ENCODE peak calls at places on chromosomes 5 and 9, in nine cellular contexts. S is H9; N is SW480; W is naive thymus-derived CD8-positive, alpha-beta T cell; V is left ventricle myocardium inferior; Y is iPS-NIHi11; P is kidney tubule cell; E is cardiac fibroblast; M is AG04450. X is an unnamed sample.

GRCh38 chr9:136846376-136847064 is 2.7 kb upstream of the PHPT1 start:
- DNase-seq in S (peak; percentile 52), N (no peak), W (no peak), V (no peak), Y (no peak), P (no peak), E (no peak), M (no peak), X (no peak)

GRCh38 chr5:150120617-150121447 is 34.5 kb upstream of the CSF1R start:
- DNase-seq in S (peak; percentile 30), N (no peak), W (no peak), V (no peak), Y (no peak), P (no peak), E (no peak), M (no peak), X (no peak)

GRCh38 chr5:163503106-163504090 is 2.0 kb upstream of the MAT2B start:
- DNase-seq in S (peak; percentile 89), N (peak; percentile 86), W (peak; percentile 45), V (peak; percentile 43), Y (peak; percentile 63), P (peak; percentile 76), E (peak; percentile 90), M (no peak), X (no peak)

GRCh38 chr5:567664-568060 is 43.4 kb upstream of the SLC9A3 start:
- DNase-seq in S (no peak), N (no peak), W (no peak), V (no peak), Y (no peak), P (no peak), E (no peak), M (no peak), X (no peak)

GRCh38 chr9:109796081-109796480 is 16.1 kb downstream of the PALM2AKAP2 start:
- DNase-seq in S (no peak), N (no peak), W (no peak), V (no peak), Y (no peak), P (no peak), E (no peak), M (no peak), X (no peak)

GRCh38 chr9:81237565-81238231 is 451.6 kb downstream of the TLE1 start:
- DNase-seq in S (no peak), N (no peak), W (no peak), V (no peak), Y (no peak), P (no peak), E (no peak), M (no peak), X (no peak)

GRCh38 chr5:176817864-176818377 is 7.6 kb downstream of the UNC5A start:
- DNase-seq in S (peak; percentile 81), N (peak; percentile 74), W (no peak), V (no peak), Y (peak; percentile 86), P (no peak), E (peak; percentile 13), M (no peak), X (peak; percentile 72)

GRCh38 chr5:136420168-136420916 is 55.0 kb upstream of the TRPC7 start:
- DNase-seq in S (no peak), N (no peak), W (no peak), V (no peak), Y (peak; percentile 13), P (no peak), E (no peak), M (no peak), X (no peak)

GRCh38 chr9:117084221-117084620 is 330.6 kb downstream of the ASTN2 start:
- DNase-seq in S (no peak), N (no peak), W (no peak), V (no peak), Y (no peak), P (no peak), E (no peak), M (no peak), X (no peak)

GRCh38 chr5:79436821-79437220 is 77.1 kb downstream of the HOMER1 start:
- DNase-seq in S (no peak), N (no peak), W (no peak), V (no peak), Y (no peak), P (peak; percentile 7), E (peak; percentile 22), M (no peak), X (no peak)

GRCh38 chr9:137611623-137612609 is 6.4 kb downstream of the ARRDC1 start:
- DNase-seq in S (no peak), N (peak; percentile 98), W (no peak), V (no peak), Y (peak; percentile 50), P (peak; percentile 99), E (peak; percentile 66), M (peak; percentile 29), X (peak; percentile 64)

GRCh38 chr5:133317558-133317957 is 265.7 kb downstream of the HSPA4 start:
- DNase-seq in S (no peak), N (no peak), W (no peak), V (no peak), Y (no peak), P (no peak), E (no peak), M (no peak), X (no peak)

GRCh38 chr9:116087246-116087645 is 66.3 kb upstream of the PAPPA start:
- DNase-seq in S (no peak), N (no peak), W (no peak), V (peak; percentile 33), Y (no peak), P (no peak), E (peak; percentile 94), M (peak; percentile 42), X (peak; percentile 51)

GRCh38 chr5:40484495-40484894 is 195.2 kb upstream of the PTGER4 start:
- DNase-seq in S (no peak), N (no peak), W (no peak), V (no peak), Y (no peak), P (no peak), E (no peak), M (no peak), X (no peak)

GRCh38 chr5:178308541-178309092 is 76.0 kb upstream of the PHYKPL start:
- DNase-seq in S (no peak), N (no peak), W (no peak), V (no peak), Y (no peak), P (no peak), E (no peak), M (no peak), X (peak; percentile 28)

GRCh38 chr9:129916707-129917106 is 81.4 kb downstream of the USP20 start:
- DNase-seq in S (no peak), N (no peak), W (no peak), V (no peak), Y (no peak), P (no peak), E (no peak), M (no peak), X (no peak)

X was measured in Right ventricle myocardium inferior.